ENCODE peak calls at places on chromosomes 6 and 20, in seven cellular contexts. O is CD4-positive, alpha-beta T cell; M is CD8-positive, alpha-beta T cell; C is heart left ventricle; E is heart right ventricle; H is aorta; Q is RWPE1. J is an unnamed sample.

GRCh38 chr6:71211799-71212198 is 76.8 kb upstream of the OGFRL1 start:
- DNase-seq in O (no peak), M (no peak), C (no peak), E (no peak), H (no peak), Q (no peak), J (no peak)

GRCh38 chr6:43172127-43173007 is 1.3 kb downstream of the SRF start:
- DNase-seq in O (peak), M (peak), C (peak), E (peak), H (peak), Q (peak), J (peak)

GRCh38 chr6:161168281-161168891 is 105.5 kb downstream of the AGPAT4 start:
- DNase-seq in O (no peak), M (no peak), C (peak), E (peak), H (no peak), Q (peak), J (no peak)

GRCh38 chr6:140366991-140367390 is 992.5 kb upstream of the CITED2 start:
- DNase-seq in O (no peak), M (no peak), C (no peak), E (no peak), H (no peak), Q (peak), J (no peak)

GRCh38 chr20:5073154-5074049 is 46.4 kb downstream of the PCNA start:
- DNase-seq in O (no peak), M (no peak), C (peak), E (peak), H (peak), Q (peak), J (peak)

GRCh38 chr6:157867981-157868380 is 44.9 kb downstream of the SNX9 start:
- DNase-seq in O (no peak), M (no peak), C (no peak), E (no peak), H (no peak), Q (no peak), J (no peak)

GRCh38 chr6:75223461-75223860 is 17.6 kb upstream of the COL12A1 start:
- DNase-seq in O (no peak), M (no peak), C (no peak), E (no peak), H (no peak), Q (no peak), J (no peak)

GRCh38 chr6:3037578-3038365 is 30.5 kb upstream of the RIPK1 start:
- DNase-seq in O (no peak), M (no peak), C (no peak), E (peak), H (no peak), Q (no peak), J (no peak)

GRCh38 chr6:24666097-24666615 is 543 bp downstream of the TDP2 start:
- DNase-seq in O (peak), M (no peak), C (peak), E (no peak), H (peak), Q (peak), J (peak)

GRCh38 chr6:39791850-39792500 is at the start of gene DAAM2:
- DNase-seq in O (no peak), M (no peak), C (peak), E (peak), H (peak), Q (no peak), J (peak)

GRCh38 chr20:46731770-46732169 is 22.3 kb downstream of the SLC2A10 start:
- DNase-seq in O (no peak), M (no peak), C (no peak), E (no peak), H (no peak), Q (peak), J (no peak)

GRCh38 chr6:132320007-132320406 is 81.3 kb downstream of the MOXD1 start:
- DNase-seq in O (no peak), M (no peak), C (no peak), E (no peak), H (no peak), Q (no peak), J (no peak)

GRCh38 chr6:15499125-15499524 is 163.7 kb downstream of the DTNBP1 start:
- DNase-seq in O (no peak), M (no peak), C (no peak), E (no peak), H (no peak), Q (no peak), J (no peak)

GRCh38 chr6:87197547-87197946 is 42.2 kb downstream of the ZNF292 start:
- DNase-seq in O (no peak), M (no peak), C (no peak), E (no peak), H (no peak), Q (no peak), J (no peak)

GRCh38 chr20:46814366-46815232 is 80.0 kb upstream of the EYA2 start:
- DNase-seq in O (no peak), M (no peak), C (no peak), E (no peak), H (no peak), Q (peak), J (no peak)

GRCh38 chr6:35694462-35694861 is 5.7 kb upstream of the FKBP5 start:
- DNase-seq in O (no peak), M (no peak), C (no peak), E (no peak), H (no peak), Q (peak), J (no peak)

GRCh38 chr20:2955257-2955950 is 82.1 kb downstream of the PTPRA start:
- DNase-seq in O (no peak), M (no peak), C (no peak), E (no peak), H (no peak), Q (no peak), J (no peak)

GRCh38 chr20:1185316-1185741 is 548 bp upstream of the TMEM74B start:
- DNase-seq in O (no peak), M (no peak), C (no peak), E (no peak), H (no peak), Q (no peak), J (no peak)

GRCh38 chr6:43090557-43090952 is 14.4 kb downstream of the PTK7 start:
- DNase-seq in O (no peak), M (no peak), C (no peak), E (no peak), H (no peak), Q (no peak), J (no peak)

GRCh38 chr20:62355527-62356142 is 11.5 kb downstream of the LAMA5 start:
- DNase-seq in O (no peak), M (no peak), C (peak), E (peak), H (peak), Q (no peak), J (peak)

GRCh38 chr20:49231461-49231860 is 12.2 kb downstream of the DDX27 start:
- DNase-seq in O (no peak), M (no peak), C (no peak), E (no peak), H (peak), Q (no peak), J (no peak)

GRCh38 chr6:87213364-87213763 is 58.0 kb downstream of the ZNF292 start:
- DNase-seq in O (no peak), M (no peak), C (no peak), E (no peak), H (no peak), Q (no peak), J (no peak)

GRCh38 chr20:62496525-62497218 is 20.9 kb upstream of the GATA5 start:
- DNase-seq in O (peak), M (no peak), C (no peak), E (no peak), H (no peak), Q (peak), J (no peak)

GRCh38 chr6:138106665-138107077 is 548 bp downstream of the PERP start:
- DNase-seq in O (no peak), M (no peak), C (no peak), E (no peak), H (no peak), Q (no peak), J (no peak)
- H3K27ac ChIP-seq in O (no peak), M (no peak), C (peak), E (peak), H (no peak), Q (peak), J (peak)

GRCh38 chr6:164749126-164749758 is 560.2 kb downstream of the C6orf118 start:
- DNase-seq in O (no peak), M (no peak), C (peak), E (peak), H (no peak), Q (peak), J (peak)
- H3K27ac ChIP-seq in O (no peak), M (no peak), C (no peak), E (no peak), H (no peak), Q (no peak), J (no peak)

DNA sequence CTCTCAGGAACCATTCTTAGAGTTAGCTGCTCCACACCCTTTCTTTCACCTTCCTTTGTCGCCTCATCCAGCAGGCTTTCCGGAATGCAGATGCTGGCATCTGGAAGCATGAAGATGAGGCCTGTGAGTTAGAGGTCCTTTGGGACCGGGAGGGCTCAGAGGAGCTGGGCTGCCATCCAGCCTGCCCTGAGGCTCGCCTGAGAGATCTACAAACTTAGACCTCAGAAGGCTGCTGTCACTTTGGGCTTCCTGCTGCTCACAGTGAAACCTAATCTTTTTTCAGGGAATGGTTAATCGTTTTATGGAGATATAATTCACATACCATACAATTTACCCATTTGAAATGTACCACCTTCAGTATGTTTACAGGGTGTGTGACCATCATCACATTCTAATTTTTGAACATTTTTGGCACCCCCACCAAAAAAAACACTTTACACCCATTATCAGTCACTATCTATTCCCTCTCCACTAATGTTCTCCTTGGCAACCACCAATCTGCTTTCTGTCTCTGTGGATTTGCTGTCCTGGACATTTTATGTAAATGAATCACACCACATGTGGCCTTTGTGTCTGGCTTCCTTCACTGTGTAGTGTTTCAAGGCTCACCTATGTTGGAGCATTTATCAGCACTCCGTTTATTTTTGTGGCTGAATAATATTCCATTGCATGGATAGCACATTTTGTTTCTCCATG is 20.0 kb upstream of the MPC1 start:
- DNase-seq in O (no peak), M (no peak), C (no peak), E (no peak), H (no peak), Q (no peak), J (no peak)
- H3K27ac ChIP-seq in O (no peak), M (no peak), C (no peak), E (no peak), H (no peak), Q (no peak), J (no peak)

DNA sequence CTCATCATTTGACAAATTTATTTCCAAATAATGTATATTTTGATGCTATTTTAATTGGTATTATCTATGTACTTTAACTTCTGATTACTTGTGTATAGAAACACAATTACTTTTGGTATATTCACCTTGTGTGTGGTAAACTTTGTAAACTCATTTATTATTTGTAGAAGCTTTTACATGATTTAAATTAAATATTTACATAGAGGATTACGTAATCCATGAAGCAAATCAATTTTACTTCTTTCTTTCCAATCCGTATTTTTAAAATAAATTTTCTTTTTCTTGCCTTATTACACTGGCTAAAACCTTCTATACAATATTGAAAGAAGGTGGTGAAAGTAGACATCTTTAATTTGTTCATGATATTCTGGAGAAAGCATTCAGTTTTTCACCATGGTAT is 540.2 kb downstream of the MMUT start:
- DNase-seq in O (no peak), M (no peak), C (no peak), E (no peak), H (no peak), Q (no peak), J (no peak)
- H3K27ac ChIP-seq in O (no peak), M (no peak), C (no peak), E (no peak), H (no peak), Q (no peak), J (no peak)

GRCh38 chr6:22471369-22471690 is 98.0 kb upstream of the HDGFL1 start:
- DNase-seq in O (no peak), M (no peak), C (no peak), E (no peak), H (no peak), Q (no peak), J (no peak)
- H3K27ac ChIP-seq in O (no peak), M (no peak), C (peak), E (peak), H (no peak), Q (no peak), J (no peak)

DNA sequence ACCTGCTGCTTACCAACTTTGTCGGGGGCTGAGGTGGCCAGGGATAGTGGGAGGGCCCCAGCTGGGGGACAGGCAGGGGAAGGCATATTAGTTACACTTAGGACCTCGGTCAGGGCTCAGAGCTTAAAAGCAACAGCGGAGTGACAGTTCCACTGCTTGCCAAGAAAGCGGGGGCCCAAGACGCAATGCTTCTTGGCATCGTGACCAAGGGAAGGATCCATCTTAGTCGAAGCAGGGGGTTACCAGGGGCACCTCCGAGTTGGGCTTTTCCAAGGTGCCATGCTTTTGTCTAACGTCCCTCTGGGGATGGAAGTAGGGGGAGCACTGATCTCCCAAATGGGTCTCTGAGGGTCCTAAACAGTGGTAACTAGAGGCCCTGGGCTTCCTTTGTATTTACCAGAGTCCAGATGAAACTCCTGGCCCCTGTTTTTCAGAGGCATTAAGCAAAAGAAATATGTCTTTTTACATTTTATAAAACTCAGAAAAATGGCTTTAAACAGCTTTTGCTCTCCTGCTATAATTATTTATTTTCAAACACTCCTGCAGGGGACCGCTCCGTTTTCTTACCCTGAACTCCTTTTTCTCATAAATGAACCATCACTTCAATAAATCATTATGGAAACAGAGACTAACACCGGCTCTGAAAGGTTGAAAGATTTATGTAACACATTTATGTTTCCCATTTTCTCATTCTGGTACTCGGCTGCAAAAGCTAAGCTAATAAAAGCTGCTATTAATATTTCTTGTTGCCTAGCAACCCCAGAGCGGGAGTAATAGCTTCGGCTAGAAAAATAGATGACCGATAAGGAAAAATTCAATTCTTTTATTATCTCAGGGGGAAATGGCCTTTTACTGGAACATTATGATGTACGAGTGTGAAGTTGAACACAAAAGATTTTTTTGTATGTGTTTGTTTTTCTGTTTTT is 100.4 kb downstream of the TOX2 start:
- DNase-seq in O (no peak), M (no peak), C (no peak), E (no peak), H (no peak), Q (no peak), J (no peak)
- H3K27ac ChIP-seq in O (no peak), M (no peak), C (no peak), E (no peak), H (peak), Q (no peak), J (no peak)

DNA sequence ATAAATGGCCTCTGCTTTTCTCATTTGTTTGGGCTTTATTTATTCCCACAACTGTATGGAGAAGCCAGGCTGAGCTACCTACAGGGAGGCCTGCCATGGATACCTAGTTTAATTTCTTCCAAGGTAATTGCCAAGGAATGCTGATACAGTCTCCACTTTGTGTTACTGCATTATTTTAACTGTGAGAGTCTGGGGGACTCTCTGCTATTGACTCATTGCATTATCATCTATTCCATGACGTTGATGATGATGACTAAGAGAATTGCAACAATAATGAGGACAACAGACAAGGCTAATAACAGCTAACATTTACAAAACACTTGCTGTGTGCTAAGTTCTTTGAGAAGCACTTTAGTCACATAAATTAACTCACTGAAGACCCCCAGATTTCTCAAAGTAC is 88.4 kb upstream of the COL21A1 start:
- DNase-seq in O (no peak), M (no peak), C (no peak), E (no peak), H (no peak), Q (peak), J (no peak)
- H3K27ac ChIP-seq in O (no peak), M (no peak), C (no peak), E (no peak), H (no peak), Q (no peak), J (no peak)

GRCh38 chr6:31202259-31203166 is 32.0 kb upstream of the POU5F1 start:
- DNase-seq in O (no peak), M (no peak), C (no peak), E (no peak), H (no peak), Q (peak), J (no peak)
- H3K27ac ChIP-seq in O (peak), M (peak), C (peak), E (no peak), H (no peak), Q (peak), J (peak)